ENCODE peak calls at places on chromosomes 5 and 9, in five cellular contexts. C is H54; D is GDM1; S is activated CD4-positive, alpha-beta T cell treated with anti-CD3 and anti-CD28 coated beads, Interleukin-2, amount 50 U/mL, for 1 hour; Q is stimulated activated CD4-positive, alpha-beta T cell treated with anti-CD3 and anti-CD28 coated beads, Interleukin-4, amount 100 ng/mL, for 24 hours. Z is an unnamed sample.

GRCh38 chr5:143196601-143197259 is 206.8 kb downstream of the NR3C1 start:
- DNase-seq in Q (no peak), C (no peak), S (no peak), D (no peak), Z (no peak)

GRCh38 chr9:33623658-33624586 is 99.9 kb downstream of the ANKRD18B start:
- DNase-seq in Q (peak; percentile 72), S (peak; percentile 63), D (peak; percentile 60), C (peak; percentile 43), Z (peak; percentile 11)

GRCh38 chr5:165138261-165138660 is 1632.8 kb downstream of the MAT2B start:
- DNase-seq in C (no peak), D (no peak), Q (no peak), S (no peak), Z (no peak)

GRCh38 chr9:112050544-112051475 is 124.3 kb downstream of the SUSD1 start:
- DNase-seq in C (no peak), S (no peak), Q (no peak), D (no peak), Z (no peak)

GRCh38 chr5:112822456-112822855 is 38.6 kb upstream of the SRP19 start:
- DNase-seq in C (no peak), D (no peak), S (no peak), Q (no peak), Z (no peak)

GRCh38 chr5:34409376-34409775 is 246.8 kb upstream of the RAI14 start:
- DNase-seq in S (no peak), D (no peak), C (no peak), Q (no peak), Z (no peak)

GRCh38 chr5:7753596-7753995 is 97.3 kb downstream of the CFAP90 start:
- DNase-seq in Q (no peak), C (no peak), D (peak; percentile 18), S (no peak), Z (no peak)

GRCh38 chr9:128992995-128993394 is 35.1 kb downstream of the SH3GLB2 start:
- DNase-seq in D (no peak), S (no peak), Q (no peak), C (no peak), Z (no peak)

GRCh38 chr9:32264171-32264862 is 120.1 kb upstream of the ACO1 start:
- DNase-seq in Q (no peak), D (no peak), S (no peak), C (no peak), Z (no peak)

GRCh38 chr5:123344819-123345426 is 78.3 kb downstream of the CEP120 start:
- DNase-seq in D (no peak), Q (no peak), C (no peak), S (no peak), Z (no peak)

GRCh38 chr9:91546574-91546973 is 122.9 kb upstream of the NFIL3 start:
- DNase-seq in S (no peak), D (no peak), Q (no peak), C (no peak), Z (no peak)

GRCh38 chr5:172429201-172429940 is 25.0 kb downstream of the SH3PXD2B start:
- DNase-seq in S (no peak), D (no peak), Q (no peak), C (no peak), Z (no peak)

GRCh38 chr9:123946257-123946855 is 16.4 kb upstream of the DENND1A start:
- DNase-seq in D (no peak), Q (no peak), S (no peak), C (no peak), Z (no peak)

GRCh38 chr9:81984911-81985310 is 3.7 kb upstream of the SPATA31D1 start:
- DNase-seq in S (no peak), D (no peak), Q (no peak), C (no peak), Z (no peak)

GRCh38 chr5:54942064-54942778 is 43.2 kb downstream of the ESM1 start:
- DNase-seq in Q (no peak), D (no peak), C (no peak), S (no peak), Z (no peak)

GRCh38 chr5:170077526-170077925 is 28.2 kb upstream of the FOXI1 start:
- DNase-seq in D (no peak), S (no peak), C (no peak), Q (no peak), Z (no peak)

GRCh38 chr5:83877911-83878706 is 157.5 kb upstream of the HAPLN1 start:
- DNase-seq in D (no peak), C (no peak), S (no peak), Q (no peak), Z (no peak)

GRCh38 chr9:134374301-134375010 is 48.2 kb downstream of the RXRA start:
- DNase-seq in S (no peak), Q (no peak), D (no peak), C (no peak), Z (no peak)

GRCh38 chr5:145775893-145776444 is 59.2 kb downstream of the PRELID2 start:
- DNase-seq in S (no peak), D (no peak), C (peak; percentile 58), Q (no peak), Z (no peak)

GRCh38 chr9:128735373-128735772 is 11.4 kb upstream of the ZDHHC12 start:
- DNase-seq in C (no peak), Q (no peak), D (no peak), S (no peak), Z (no peak)

GRCh38 chr5:34684281-34684979 is 28.3 kb downstream of the RAI14 start:
- DNase-seq in D (no peak), C (no peak), S (no peak), Q (no peak), Z (peak; percentile 19)

GRCh38 chr5:133225671-133226152 is 173.9 kb downstream of the HSPA4 start:
- DNase-seq in D (no peak), S (no peak), C (no peak), Q (no peak), Z (no peak)

GRCh38 chr5:132753135-132753987 is 6.1 kb downstream of the CCNI2 start:
- DNase-seq in S (no peak), Q (no peak), C (no peak), D (peak; percentile 8), Z (no peak)

GRCh38 chr5:55104036-55104767 is 1.8 kb downstream of the GZMA start:
- DNase-seq in C (no peak), D (no peak), S (no peak), Q (no peak), Z (no peak)

GRCh38 chr5:69295088-69295754 is 37.4 kb downstream of the CCDC125 start:
- DNase-seq in C (peak; percentile 39), Q (no peak), S (no peak), D (no peak), Z (no peak)

GRCh38 chr5:178467261-178468195 is 122.7 kb downstream of the COL23A1 start:
- DNase-seq in S (no peak), Q (no peak), C (no peak), D (no peak), Z (no peak)

GRCh38 chr9:124360277-124360676 is 55.0 kb downstream of the PSMB7 start:
- DNase-seq in S (no peak), Q (no peak), D (no peak), C (no peak), Z (no peak)

GRCh38 chr9:135887585-135888050 is 19.7 kb downstream of the CAMSAP1 start:
- DNase-seq in C (no peak), Q (peak; percentile 55), D (peak; percentile 60), S (peak; percentile 51), Z (no peak)

GRCh38 chr5:149127394-149127955 is 13.8 kb upstream of the ABLIM3 start:
- DNase-seq in C (no peak), D (no peak), S (no peak), Q (no peak), Z (no peak)

GRCh38 chr9:130995399-130995941 is 13.5 kb upstream of the LAMC3 start:
- DNase-seq in C (peak; percentile 12), Q (no peak), D (peak; percentile 13), S (no peak), Z (no peak)

GRCh38 chr5:79149432-79149831 is 37.8 kb downstream of the BHMT start:
- DNase-seq in C (no peak), Q (no peak), D (no peak), S (no peak), Z (no peak)

GRCh38 chr9:129737479-129738269 is 15.2 kb downstream of the PTGES start:
- DNase-seq in D (peak; percentile 70), Q (peak; percentile 90), S (peak; percentile 86), C (peak; percentile 56), Z (peak; percentile 45)

GRCh38 chr5:158464383-158464782 is 605.4 kb upstream of the CLINT1 start:
- DNase-seq in C (no peak), S (no peak), D (no peak), Q (no peak), Z (no peak)

GRCh38 chr5:119336846-119337564 is 18.8 kb upstream of the TNFAIP8 start:
- DNase-seq in C (no peak), D (no peak), S (no peak), Q (no peak), Z (no peak)

GRCh38 chr9:125748511-125749099 is 1.4 kb downstream of the PBX3 start:
- DNase-seq in Q (no peak), D (no peak), C (peak; percentile 49), S (no peak), Z (no peak)

GRCh38 chr9:4197548-4197947 is 102.3 kb downstream of the GLIS3 start:
- DNase-seq in D (no peak), C (no peak), S (no peak), Q (no peak), Z (no peak)

GRCh38 chr9:136741885-136742568 is 713 bp downstream of the LCN10 start:
- DNase-seq in S (no peak), Q (peak; percentile 35), D (no peak), C (no peak), Z (no peak)

GRCh38 chr9:127779136-127779981 is 893 bp upstream of the SH2D3C start:
- DNase-seq in C (no peak), Q (peak; percentile 75), S (peak; percentile 45), D (peak; percentile 37), Z (no peak)

Z was measured in thoracic aorta.